ENCODE peak calls at places on chromosome 17, in five cellular contexts. B is heart left ventricle, W is left lobe of liver, C is Ammon's horn, E is T-helper 1 cell. D is an unnamed sample.

GRCh38 chr17:38361700-38362465 is 10.2 kb downstream of the SOCS7 start:
- DNase-seq in B (no peak), W (no peak), C (no peak), E (no peak), D (no peak)

GRCh38 chr17:77694391-77695363 is 263.8 kb upstream of the TNRC6C start:
- DNase-seq in B (no peak), W (peak), C (no peak), E (no peak), D (no peak)

GRCh38 chr17:31269178-31269577 is 27.9 kb downstream of the OMG start:
- DNase-seq in B (no peak), W (no peak), C (no peak), E (no peak), D (no peak)

GRCh38 chr17:71793550-71793949 is 327.3 kb upstream of the SOX9 start:
- DNase-seq in B (no peak), W (no peak), C (no peak), E (no peak), D (no peak)

GRCh38 chr17:45948881-45949624 is 50.0 kb upstream of the STH start:
- DNase-seq in B (peak), W (peak), C (peak), E (peak), D (peak)

GRCh38 chr17:47914296-47914948 is 18.4 kb downstream of the SP2 start:
- DNase-seq in B (no peak), W (no peak), C (no peak), E (no peak), D (no peak)

GRCh38 chr17:52648995-52649394 is 490.5 kb upstream of the CA10 start:
- DNase-seq in B (no peak), W (no peak), C (no peak), E (no peak), D (no peak)

GRCh38 chr17:61076649-61077048 is 323.0 kb upstream of the TBX2 start:
- DNase-seq in B (no peak), W (no peak), C (no peak), E (no peak), D (no peak)

GRCh38 chr17:7122386-7122785 is 7.8 kb upstream of the ASGR2 start:
- DNase-seq in B (no peak), W (no peak), C (no peak), E (no peak), D (no peak)

GRCh38 chr17:21005367-21005766 is 37.4 kb downstream of the USP22 start:
- DNase-seq in B (no peak), W (no peak), C (no peak), E (no peak), D (no peak)

GRCh38 chr17:40596261-40596919 is 31.1 kb upstream of the CCR7 start:
- DNase-seq in B (no peak), W (no peak), C (no peak), E (no peak), D (no peak)

GRCh38 chr17:6061290-6061689 is 8.9 kb upstream of the WSCD1 start:
- DNase-seq in B (no peak), W (no peak), C (no peak), E (no peak), D (no peak)

GRCh38 chr17:42018339-42018738 is 1.1 kb upstream of the DNAJC7 start:
- DNase-seq in B (no peak), W (no peak), C (no peak), E (no peak), D (no peak)

GRCh38 chr17:75996665-75997590 is 3.7 kb upstream of the CDK3 start:
- DNase-seq in B (peak), W (peak), C (peak), E (no peak), D (peak)

GRCh38 chr17:28956112-28956511 is 4.8 kb upstream of the PHF12 start:
- DNase-seq in B (no peak), W (no peak), C (no peak), E (no peak), D (no peak)

GRCh38 chr17:49193513-49194296 is 16.7 kb downstream of the GNGT2 start:
- DNase-seq in B (peak), W (no peak), C (peak), E (no peak), D (no peak)

GRCh38 chr17:77728871-77729270 is 229.6 kb upstream of the TNRC6C start:
- DNase-seq in B (no peak), W (no peak), C (no peak), E (no peak), D (no peak)

GRCh38 chr17:31657876-31658275 is 201.2 kb downstream of the COPRS start:
- DNase-seq in B (no peak), W (no peak), C (no peak), E (no peak), D (no peak)

GRCh38 chr17:81701288-81702071 is 1.7 kb upstream of the MRPL12 start:
- DNase-seq in B (no peak), W (no peak), C (no peak), E (no peak), D (no peak)

GRCh38 chr17:14793237-14793636 is 471.9 kb downstream of the PMP22 start:
- DNase-seq in B (no peak), W (no peak), C (no peak), E (no peak), D (no peak)

D was measured in right lobe of liver.